ENCODE peak calls at places on chromosome 20, in eight cellular contexts. L, Y, Q, S, C, B, K and G are unnamed samples.

GRCh38 chr20:44586986-44587980 is 4.9 kb downstream of the PKIG start:
- ATAC-seq in B (no peak), S (no peak), L (no peak), K (no peak), C (no peak), Y (no peak), Q (no peak), G (no peak)

GRCh38 chr20:58669287-58670006 is 18.4 kb downstream of the STX16 start:
- ATAC-seq in K (no peak), L (no peak), B (no peak), C (peak; percentile 81), Q (no peak), S (no peak), Y (no peak), G (no peak)

GRCh38 chr20:23419657-23419994 is 1.7 kb downstream of the NAPB start:
- ATAC-seq in Y (no peak), B (no peak), S (no peak), K (no peak), C (no peak), Q (no peak), L (no peak), G (no peak)

GRCh38 chr20:58033026-58033536 is 195.4 kb downstream of the ANKRD60 start:
- ATAC-seq in K (no peak), B (no peak), L (no peak), Q (no peak), C (no peak), S (no peak), Y (no peak), G (no peak)

GRCh38 chr20:36339646-36340592 is 33.8 kb downstream of the DLGAP4 start:
- ATAC-seq in S (no peak), B (no peak), C (no peak), Q (no peak), Y (no peak), K (peak; percentile 70), L (no peak), G (no peak)

GRCh38 chr20:35171438-35171752 is 477 bp upstream of the PROCR start:
- ATAC-seq in S (no peak), Y (no peak), L (no peak), K (no peak), Q (no peak), B (no peak), C (no peak), G (no peak)

GRCh38 chr20:25058051-25058796 is at the start of gene ACSS1:
- ATAC-seq in L (no peak), S (peak; percentile 75), B (peak; percentile 27), Y (peak; percentile 73), Q (peak; percentile 68), C (peak; percentile 67), K (peak; percentile 69), G (peak; percentile 75)

GRCh38 chr20:50425076-50425475 is 85.1 kb upstream of the PTPN1 start:
- ATAC-seq in K (peak; percentile 42), C (no peak), Y (no peak), Q (no peak), S (no peak), B (no peak), L (peak; percentile 63), G (no peak)

GRCh38 chr20:38763616-38764015 is 15.4 kb downstream of the ACTR5 start:
- ATAC-seq in B (no peak), L (no peak), Q (no peak), S (no peak), K (no peak), Y (no peak), C (no peak), G (no peak)

GRCh38 chr20:19964289-19965263 is 52.6 kb upstream of the NAA20 start:
- ATAC-seq in K (no peak), B (peak; percentile 79), S (peak; percentile 69), Q (no peak), Y (no peak), L (peak; percentile 11), C (peak; percentile 85), G (no peak)

GRCh38 chr20:45098096-45098773 is 2.7 kb downstream of the KCNS1 start:
- ATAC-seq in L (no peak), B (peak; percentile 29), Q (peak; percentile 27), S (peak; percentile 10), K (peak; percentile 31), C (no peak), Y (peak; percentile 33), G (peak; percentile 12)

GRCh38 chr20:42093542-42094440 is 475.6 kb upstream of the CHD6 start:
- ATAC-seq in Y (no peak), K (no peak), Q (no peak), C (no peak), B (no peak), S (peak; percentile 24), L (no peak), G (no peak)

GRCh38 chr20:57686931-57687652 is 22.7 kb downstream of the PMEPA1 start:
- ATAC-seq in Q (peak; percentile 21), L (peak; percentile 42), S (no peak), B (no peak), Y (peak; percentile 16), C (peak; percentile 55), K (no peak), G (peak; percentile 58)

GRCh38 chr20:32569380-32570305 is 15.5 kb downstream of the NOL4L start:
- ATAC-seq in L (no peak), C (no peak), S (no peak), Y (peak; percentile 7), B (no peak), K (no peak), Q (no peak), G (no peak)

GRCh38 chr20:35901678-35902544 is 52.4 kb downstream of the SCAND1 start:
- ATAC-seq in K (no peak), L (peak; percentile 88), Y (no peak), B (no peak), Q (no peak), C (peak; percentile 77), S (peak; percentile 34), G (no peak)

GRCh38 chr20:6999381-6999780 is 231.9 kb downstream of the BMP2 start:
- ATAC-seq in K (no peak), S (no peak), Q (no peak), Y (no peak), C (peak; percentile 35), B (no peak), L (no peak), G (no peak)

GRCh38 chr20:21099653-21100589 is 6.2 kb downstream of the LINC00237 start:
- ATAC-seq in Y (peak; percentile 45), K (peak; percentile 53), Q (peak; percentile 57), L (no peak), B (peak; percentile 27), C (peak; percentile 31), S (no peak), G (peak; percentile 57)

GRCh38 chr20:62832212-62832922 is 15.5 kb downstream of the COL9A3 start:
- ATAC-seq in Q (no peak), B (peak; percentile 23), L (peak; percentile 92), K (peak; percentile 82), C (peak; percentile 79), Y (no peak), S (peak; percentile 7), G (peak; percentile 62)

GRCh38 chr20:14824996-14825395 is 487.6 kb upstream of the FLRT3 start:
- ATAC-seq in C (no peak), S (no peak), B (no peak), Q (no peak), L (no peak), K (no peak), Y (no peak), G (no peak)

GRCh38 chr20:14984768-14985622 is 647.6 kb upstream of the FLRT3 start:
- ATAC-seq in B (no peak), L (no peak), S (peak; percentile 84), K (no peak), Q (no peak), C (peak; percentile 71), Y (no peak), G (no peak)

GRCh38 chr20:49739042-49739441 is 25.4 kb upstream of the B4GALT5 start:
- ATAC-seq in S (no peak), B (no peak), Y (no peak), C (no peak), K (no peak), Q (no peak), L (no peak), G (no peak)